ENCODE peak calls at places on chromosomes 16 and 17, in eight cellular contexts. One of them, this sample, is unnamed.

GRCh38 chr17:73155410-73156165 is 9.2 kb upstream of the SSTR2 start:
- DNase-seq in AG09309: no peak
- DNase-seq in GM12865: no peak
- DNase-seq in AG04449: no peak
- DNase-seq in epithelial cell of proximal tubule: no peak
- DNase-seq in cardiac muscle cell: no peak
- DNase-seq in fibroblast of the aortic adventitia: no peak
- DNase-seq in CD8-positive, alpha-beta T cell: no peak
- DNase-seq in this sample: no peak

GRCh38 chr17:41992576-41992975 is 24.7 kb downstream of the DNAJC7 start:
- DNase-seq in AG09309: no peak
- DNase-seq in GM12865: no peak
- DNase-seq in AG04449: no peak
- DNase-seq in epithelial cell of proximal tubule: no peak
- DNase-seq in cardiac muscle cell: no peak
- DNase-seq in fibroblast of the aortic adventitia: no peak
- DNase-seq in CD8-positive, alpha-beta T cell: no peak
- DNase-seq in this sample: no peak

GRCh38 chr16:89924925-89925307 is 1.8 kb downstream of the TUBB3 start:
- DNase-seq in AG09309: no peak
- DNase-seq in GM12865: peak; percentile 15
- DNase-seq in AG04449: no peak
- DNase-seq in epithelial cell of proximal tubule: no peak
- DNase-seq in cardiac muscle cell: no peak
- DNase-seq in fibroblast of the aortic adventitia: no peak
- DNase-seq in CD8-positive, alpha-beta T cell: no peak
- DNase-seq in this sample: no peak

GRCh38 chr17:2243953-2244352 is 59.6 kb downstream of the SMG6 start:
- DNase-seq in AG09309: no peak
- DNase-seq in GM12865: no peak
- DNase-seq in AG04449: no peak
- DNase-seq in epithelial cell of proximal tubule: no peak
- DNase-seq in cardiac muscle cell: no peak
- DNase-seq in fibroblast of the aortic adventitia: peak; percentile 63
- DNase-seq in CD8-positive, alpha-beta T cell: no peak
- DNase-seq in this sample: no peak

GRCh38 chr16:13070268-13070667 is 168.9 kb downstream of the SHISA9 start:
- DNase-seq in AG09309: no peak
- DNase-seq in GM12865: no peak
- DNase-seq in AG04449: no peak
- DNase-seq in epithelial cell of proximal tubule: no peak
- DNase-seq in cardiac muscle cell: no peak
- DNase-seq in fibroblast of the aortic adventitia: no peak
- DNase-seq in CD8-positive, alpha-beta T cell: no peak
- DNase-seq in this sample: no peak

GRCh38 chr17:29042679-29043538 is at the start of gene PIPOX:
- DNase-seq in AG09309: no peak
- DNase-seq in GM12865: peak; percentile 18
- DNase-seq in AG04449: no peak
- DNase-seq in epithelial cell of proximal tubule: no peak
- DNase-seq in cardiac muscle cell: peak; percentile 85
- DNase-seq in fibroblast of the aortic adventitia: no peak
- DNase-seq in CD8-positive, alpha-beta T cell: no peak
- DNase-seq in this sample: no peak

GRCh38 chr16:4976079-4976478 is 17.9 kb downstream of the SEC14L5 start:
- DNase-seq in AG09309: no peak
- DNase-seq in GM12865: peak; percentile 76
- DNase-seq in AG04449: no peak
- DNase-seq in epithelial cell of proximal tubule: no peak
- DNase-seq in cardiac muscle cell: no peak
- DNase-seq in fibroblast of the aortic adventitia: no peak
- DNase-seq in CD8-positive, alpha-beta T cell: no peak
- DNase-seq in this sample: no peak

GRCh38 chr16:22813946-22814325 is at the start of gene HS3ST2:
- DNase-seq in AG09309: no peak
- DNase-seq in GM12865: no peak
- DNase-seq in AG04449: no peak
- DNase-seq in epithelial cell of proximal tubule: no peak
- DNase-seq in cardiac muscle cell: peak; percentile 80
- DNase-seq in fibroblast of the aortic adventitia: no peak
- DNase-seq in CD8-positive, alpha-beta T cell: no peak
- DNase-seq in this sample: no peak

GRCh38 chr16:86215233-86215978 is 294.9 kb upstream of the FOXF1 start:
- DNase-seq in AG09309: no peak
- DNase-seq in GM12865: no peak
- DNase-seq in AG04449: no peak
- DNase-seq in epithelial cell of proximal tubule: no peak
- DNase-seq in cardiac muscle cell: no peak
- DNase-seq in fibroblast of the aortic adventitia: no peak
- DNase-seq in CD8-positive, alpha-beta T cell: no peak
- DNase-seq in this sample: no peak

GRCh38 chr16:1474047-1474446 is 781 bp downstream of the CLCN7 start:
- DNase-seq in AG09309: no peak
- DNase-seq in GM12865: no peak
- DNase-seq in AG04449: no peak
- DNase-seq in epithelial cell of proximal tubule: no peak
- DNase-seq in cardiac muscle cell: no peak
- DNase-seq in fibroblast of the aortic adventitia: peak; percentile 23
- DNase-seq in CD8-positive, alpha-beta T cell: no peak
- DNase-seq in this sample: no peak

DNA sequence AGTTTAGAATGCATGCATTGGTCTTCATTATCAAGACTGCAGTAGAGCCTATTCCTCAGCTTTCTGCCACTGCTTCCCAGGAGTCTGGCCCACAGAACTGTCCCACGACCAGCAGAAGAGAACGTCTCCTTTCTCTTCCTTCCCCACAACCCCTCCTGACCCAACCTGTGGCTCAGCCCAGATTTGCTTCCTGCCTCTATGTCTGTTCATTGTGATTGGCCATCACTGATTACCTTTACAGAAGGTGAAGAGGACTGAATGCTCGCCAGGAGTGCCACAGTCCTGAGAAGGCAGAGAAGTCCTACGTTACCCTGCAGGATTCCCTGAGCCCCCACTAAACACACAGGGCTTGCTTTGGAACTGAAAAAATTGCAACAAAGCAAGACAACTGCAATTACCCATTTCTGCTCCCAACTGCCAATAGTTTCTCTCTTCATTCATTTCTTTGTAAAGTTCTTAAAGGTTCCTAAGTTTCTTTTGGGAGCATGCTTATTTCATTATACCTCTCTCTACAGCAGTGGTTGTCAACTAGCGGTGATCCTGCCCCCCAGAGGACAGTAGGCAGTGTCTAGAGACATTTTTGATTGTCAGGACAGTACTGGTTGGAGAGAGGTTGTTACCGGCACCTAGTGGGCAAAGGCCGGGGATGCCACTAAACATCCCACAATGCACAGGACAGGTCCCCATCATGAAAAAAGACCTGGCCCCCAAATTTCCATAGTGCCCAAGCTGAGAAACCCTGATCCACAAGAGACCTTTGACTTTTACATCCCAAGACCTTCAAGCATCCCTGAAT is 4.5 kb upstream of the NAT9 start:
- DNase-seq in AG09309: no peak
- DNase-seq in GM12865: peak; percentile 47
- DNase-seq in AG04449: no peak
- DNase-seq in epithelial cell of proximal tubule: no peak
- DNase-seq in cardiac muscle cell: no peak
- DNase-seq in fibroblast of the aortic adventitia: no peak
- DNase-seq in CD8-positive, alpha-beta T cell: no peak
- DNase-seq in this sample: no peak
- TF ChIP-seq CTCF in AG09309: peak; percentile 35
- TF ChIP-seq CTCF in GM12865: peak; percentile 27
- TF ChIP-seq CTCF in AG04449: peak; percentile 14
- TF ChIP-seq CTCF in epithelial cell of proximal tubule: peak; percentile 77
- TF ChIP-seq CTCF in cardiac muscle cell: peak; percentile 10
- TF ChIP-seq CTCF in fibroblast of the aortic adventitia: peak; percentile 8
- TF ChIP-seq CTCF in CD8-positive, alpha-beta T cell: peak; percentile 18
- TF ChIP-seq CTCF in this sample: peak; percentile 42

GRCh38 chr16:11253009-11253994 is 2.7 kb downstream of the SOCS1 start:
- DNase-seq in AG09309: no peak
- DNase-seq in GM12865: peak; percentile 64
- DNase-seq in AG04449: no peak
- DNase-seq in epithelial cell of proximal tubule: no peak
- DNase-seq in cardiac muscle cell: no peak
- DNase-seq in fibroblast of the aortic adventitia: peak; percentile 27
- DNase-seq in CD8-positive, alpha-beta T cell: peak; percentile 58
- DNase-seq in this sample: no peak
- H3K4me3 ChIP-seq in AG09309: no peak overlapping the region
- H3K4me3 ChIP-seq in GM12865: peak overlapping the region; percentile 68
- H3K4me3 ChIP-seq in AG04449: peak overlapping the region; percentile 74
- H3K4me3 ChIP-seq in epithelial cell of proximal tubule: no peak overlapping the region
- H3K4me3 ChIP-seq in cardiac muscle cell: no peak overlapping the region
- H3K4me3 ChIP-seq in fibroblast of the aortic adventitia: peak overlapping the region; percentile 75
- H3K4me3 ChIP-seq in CD8-positive, alpha-beta T cell: peak overlapping the region; percentile 38
- H3K4me3 ChIP-seq in this sample: peak overlapping the region; percentile 73

DNA sequence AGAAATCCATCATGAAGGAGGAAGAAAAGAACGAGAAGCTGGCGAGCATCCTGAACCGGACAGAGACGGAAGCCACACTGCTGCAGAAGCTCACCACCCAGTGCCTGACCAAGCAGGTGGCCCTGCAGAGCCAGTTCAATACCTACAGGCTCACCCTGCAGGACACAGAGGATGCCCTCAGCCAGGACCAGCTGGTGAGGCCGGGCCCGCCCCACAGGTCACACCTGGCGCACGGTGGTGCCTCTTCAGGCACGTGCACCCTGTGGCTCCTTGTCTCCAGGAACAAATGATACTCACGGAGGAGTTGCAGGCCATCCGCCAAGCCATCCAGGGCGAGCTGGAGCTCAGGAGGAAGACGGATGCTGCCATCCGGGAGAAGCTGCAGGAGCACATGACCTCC is 19.8 kb upstream of the GAA start:
- DNase-seq in AG09309: no peak
- DNase-seq in GM12865: no peak
- DNase-seq in AG04449: no peak
- DNase-seq in epithelial cell of proximal tubule: no peak
- DNase-seq in cardiac muscle cell: no peak
- DNase-seq in fibroblast of the aortic adventitia: no peak
- DNase-seq in CD8-positive, alpha-beta T cell: no peak
- DNase-seq in this sample: no peak
- TF ChIP-seq CTCF in AG09309: no peak
- TF ChIP-seq CTCF in GM12865: no peak
- TF ChIP-seq CTCF in AG04449: no peak
- TF ChIP-seq CTCF in epithelial cell of proximal tubule: no peak
- TF ChIP-seq CTCF in cardiac muscle cell: no peak
- TF ChIP-seq CTCF in fibroblast of the aortic adventitia: no peak
- TF ChIP-seq CTCF in CD8-positive, alpha-beta T cell: no peak
- TF ChIP-seq CTCF in this sample: no peak

DNA sequence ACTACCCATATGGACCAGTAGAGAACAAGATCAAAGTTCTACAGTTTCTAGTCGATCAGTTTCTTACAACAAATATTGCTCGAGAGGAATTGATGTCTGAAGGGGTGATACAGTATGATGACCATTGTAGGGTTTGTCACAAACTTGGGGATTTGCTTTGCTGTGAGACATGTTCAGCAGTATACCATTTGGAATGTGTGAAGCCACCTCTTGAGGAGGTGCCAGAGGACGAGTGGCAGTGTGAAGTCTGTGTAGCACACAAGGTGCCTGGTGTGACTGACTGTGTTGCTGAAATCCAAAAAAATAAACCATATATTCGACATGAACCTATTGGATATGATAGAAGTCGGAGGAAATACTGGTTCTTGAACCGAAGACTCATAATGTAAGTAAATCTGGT is 29.1 kb downstream of the BPTF start:
- DNase-seq in AG09309: no peak
- DNase-seq in GM12865: no peak
- DNase-seq in AG04449: no peak
- DNase-seq in epithelial cell of proximal tubule: no peak
- DNase-seq in cardiac muscle cell: no peak
- DNase-seq in fibroblast of the aortic adventitia: no peak
- DNase-seq in CD8-positive, alpha-beta T cell: no peak
- DNase-seq in this sample: no peak
- H3K4me3 ChIP-seq in AG09309: no peak overlapping the region
- H3K4me3 ChIP-seq in GM12865: no peak overlapping the region
- H3K4me3 ChIP-seq in AG04449: no peak overlapping the region
- H3K4me3 ChIP-seq in epithelial cell of proximal tubule: no peak overlapping the region
- H3K4me3 ChIP-seq in cardiac muscle cell: no peak overlapping the region
- H3K4me3 ChIP-seq in fibroblast of the aortic adventitia: no peak overlapping the region
- H3K4me3 ChIP-seq in CD8-positive, alpha-beta T cell: no peak overlapping the region
- H3K4me3 ChIP-seq in this sample: no peak overlapping the region

DNA sequence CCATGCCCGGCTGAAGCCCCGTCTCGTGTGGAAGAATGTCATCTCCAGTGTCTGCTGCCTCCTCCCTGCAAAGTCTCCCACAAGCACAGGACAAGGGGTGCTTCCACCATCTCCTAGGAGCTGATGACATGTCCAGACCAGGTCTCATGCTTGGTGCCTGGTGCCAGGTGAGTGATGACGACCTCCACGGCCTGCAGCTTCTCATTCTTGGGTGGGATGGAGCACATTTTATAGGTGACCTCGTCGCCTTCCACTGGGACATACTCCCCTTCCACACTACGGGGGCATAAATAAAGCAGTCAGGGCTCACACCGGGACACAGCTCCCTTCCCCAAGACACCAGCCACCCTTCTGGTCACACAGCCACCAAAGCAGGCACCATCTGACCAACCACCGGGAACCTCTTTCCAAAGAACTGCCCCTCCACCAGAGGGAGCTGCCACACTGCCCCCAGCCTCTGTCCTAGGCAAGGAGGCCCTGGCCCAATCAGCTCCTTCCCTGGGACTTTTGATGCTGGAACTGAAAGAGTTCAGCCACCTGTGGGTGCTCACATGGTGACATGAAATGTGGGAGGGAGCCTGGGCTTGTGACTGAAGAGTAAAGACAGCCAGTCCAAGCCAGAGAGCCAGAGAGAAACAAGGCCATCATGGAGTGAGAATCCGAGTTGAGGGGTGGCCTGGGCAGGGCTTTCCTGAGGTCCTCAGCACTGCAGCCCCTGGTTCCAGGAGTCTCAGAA is 13.6 kb downstream of the CARHSP1 start:
- DNase-seq in AG09309: no peak
- DNase-seq in GM12865: no peak
- DNase-seq in AG04449: no peak
- DNase-seq in epithelial cell of proximal tubule: no peak
- DNase-seq in cardiac muscle cell: no peak
- DNase-seq in fibroblast of the aortic adventitia: no peak
- DNase-seq in CD8-positive, alpha-beta T cell: no peak
- DNase-seq in this sample: no peak
- TF ChIP-seq CTCF in AG09309: peak; percentile 20
- TF ChIP-seq CTCF in GM12865: no peak
- TF ChIP-seq CTCF in AG04449: no peak
- TF ChIP-seq CTCF in epithelial cell of proximal tubule: peak; percentile 39
- TF ChIP-seq CTCF in cardiac muscle cell: no peak
- TF ChIP-seq CTCF in fibroblast of the aortic adventitia: peak; percentile 4
- TF ChIP-seq CTCF in CD8-positive, alpha-beta T cell: no peak
- TF ChIP-seq CTCF in this sample: no peak

GRCh38 chr17:27810211-27810901 is 10.0 kb upstream of the NOS2 start:
- DNase-seq in AG09309: no peak
- DNase-seq in GM12865: peak; percentile 90
- DNase-seq in AG04449: no peak
- DNase-seq in epithelial cell of proximal tubule: no peak
- DNase-seq in cardiac muscle cell: no peak
- DNase-seq in fibroblast of the aortic adventitia: no peak
- DNase-seq in CD8-positive, alpha-beta T cell: no peak
- DNase-seq in this sample: no peak
- H3K4me3 ChIP-seq in AG09309: no peak overlapping the region
- H3K4me3 ChIP-seq in GM12865: peak overlapping the region; percentile 14
- H3K4me3 ChIP-seq in AG04449: no peak overlapping the region
- H3K4me3 ChIP-seq in epithelial cell of proximal tubule: no peak overlapping the region
- H3K4me3 ChIP-seq in cardiac muscle cell: no peak overlapping the region
- H3K4me3 ChIP-seq in fibroblast of the aortic adventitia: no peak overlapping the region
- H3K4me3 ChIP-seq in CD8-positive, alpha-beta T cell: no peak overlapping the region
- H3K4me3 ChIP-seq in this sample: no peak overlapping the region

GRCh38 chr17:1122681-1123396 is 56.9 kb downstream of the ABR start:
- DNase-seq in AG09309: no peak
- DNase-seq in GM12865: peak; percentile 78
- DNase-seq in AG04449: no peak
- DNase-seq in epithelial cell of proximal tubule: no peak
- DNase-seq in cardiac muscle cell: peak; percentile 77
- DNase-seq in fibroblast of the aortic adventitia: peak; percentile 98
- DNase-seq in CD8-positive, alpha-beta T cell: peak; percentile 91
- DNase-seq in this sample: no peak
- TF ChIP-seq CTCF in AG09309: peak; percentile 91
- TF ChIP-seq CTCF in GM12865: peak; percentile 91
- TF ChIP-seq CTCF in AG04449: peak; percentile 86
- TF ChIP-seq CTCF in epithelial cell of proximal tubule: peak; percentile 93
- TF ChIP-seq CTCF in cardiac muscle cell: peak; percentile 94
- TF ChIP-seq CTCF in fibroblast of the aortic adventitia: peak; percentile 94
- TF ChIP-seq CTCF in CD8-positive, alpha-beta T cell: peak; percentile 96
- TF ChIP-seq CTCF in this sample: peak; percentile 93